ENCODE peak calls at places on chromosomes 6 and 20, in eight cellular contexts. C, R, O, D, N, B, W and S are unnamed samples.

GRCh38 chr20:38109025-38109541 is 56.0 kb downstream of the TGM2 start:
- DNase-seq in W (peak), C (peak), R (peak), B (peak), D (no peak), N (no peak), O (no peak), S (no peak)

GRCh38 chr6:132683543-132683942 is 24.6 kb upstream of the TAAR1 start:
- DNase-seq in C (peak), R (peak), O (no peak), W (no peak), B (no peak), N (no peak), D (peak), S (no peak)

GRCh38 chr6:112193111-112193510 is 61.3 kb downstream of the LAMA4 start:
- DNase-seq in W (no peak), C (no peak), N (no peak), D (no peak), R (no peak), B (no peak), O (no peak), S (no peak)

GRCh38 chr6:80319286-80319685 is 212.8 kb downstream of the BCKDHB start:
- DNase-seq in C (no peak), D (no peak), O (no peak), B (no peak), N (no peak), W (no peak), R (peak), S (no peak)

GRCh38 chr20:44089987-44090674 is 96.9 kb downstream of the JPH2 start:
- DNase-seq in W (no peak), D (peak), N (peak), O (peak), C (peak), R (peak), B (peak), S (no peak)

GRCh38 chr6:15499125-15499524 is 163.7 kb downstream of the DTNBP1 start:
- DNase-seq in O (no peak), N (no peak), B (no peak), R (no peak), D (no peak), C (no peak), W (no peak), S (no peak)

GRCh38 chr6:3281669-3282460 is 23.1 kb downstream of the PSMG4 start:
- DNase-seq in B (peak), W (peak), C (peak), N (no peak), O (no peak), R (peak), D (peak), S (no peak)

GRCh38 chr20:19654906-19655305 is 103.2 kb upstream of the RIN2 start:
- DNase-seq in W (no peak), O (no peak), C (no peak), R (no peak), D (no peak), N (no peak), B (no peak), S (no peak)

GRCh38 chr6:836276-836853 is 143.4 kb upstream of the EXOC2 start:
- DNase-seq in C (no peak), B (no peak), N (no peak), D (no peak), O (no peak), W (no peak), R (no peak), S (peak)

GRCh38 chr6:44084231-44085014 is 42.8 kb downstream of the MRPL14 start:
- DNase-seq in O (no peak), R (peak), C (peak), B (no peak), W (no peak), D (no peak), N (no peak), S (no peak)

GRCh38 chr20:49397525-49397924 is 84.9 kb downstream of the KCNB1 start:
- DNase-seq in R (peak), W (no peak), B (peak), N (no peak), C (peak), O (no peak), D (peak), S (no peak)

GRCh38 chr6:7777062-7777461 is 51.2 kb downstream of the BMP6 start:
- DNase-seq in N (no peak), O (no peak), W (no peak), B (no peak), D (no peak), C (no peak), R (no peak), S (no peak)

GRCh38 chr20:33796263-33796906 is 14.8 kb upstream of the CHMP4B start:
- DNase-seq in D (no peak), N (no peak), O (no peak), C (no peak), W (no peak), R (no peak), B (no peak), S (no peak)

GRCh38 chr20:5222919-5223634 is 93.7 kb downstream of the PROKR2 start:
- DNase-seq in D (peak), W (peak), N (peak), C (peak), O (peak), B (no peak), R (peak), S (peak)

GRCh38 chr6:80553071-80553740 is 446.7 kb downstream of the BCKDHB start:
- DNase-seq in N (no peak), R (no peak), B (no peak), O (no peak), D (no peak), W (no peak), C (peak), S (no peak)

GRCh38 chr20:56766528-56766927 is 137.4 kb downstream of the TFAP2C start:
- DNase-seq in R (no peak), W (no peak), N (no peak), O (no peak), C (no peak), B (no peak), D (no peak), S (no peak)

GRCh38 chr6:151765444-151765886 is 42.0 kb upstream of the ESR1 start:
- DNase-seq in B (peak), R (peak), C (peak), W (peak), O (peak), D (peak), N (peak), S (peak)

GRCh38 chr6:4928426-4928825 is 75.4 kb downstream of the RPP40 start:
- DNase-seq in C (peak), R (peak), W (no peak), N (peak), O (no peak), D (peak), B (no peak), S (no peak)

GRCh38 chr6:145025488-145025887 is 709.8 kb downstream of the EPM2A start:
- DNase-seq in W (no peak), O (no peak), C (no peak), B (no peak), N (no peak), R (no peak), D (no peak), S (no peak)

GRCh38 chr6:45972795-45973503 is 42.7 kb downstream of the CLIC5 start:
- DNase-seq in W (no peak), B (no peak), C (no peak), N (no peak), O (no peak), R (no peak), D (no peak), S (no peak)

GRCh38 chr6:116034327-116034726 is 26.4 kb downstream of the FRK start:
- DNase-seq in W (no peak), O (no peak), R (peak), B (no peak), C (peak), D (peak), N (no peak), S (no peak)

GRCh38 chr20:31838646-31839292 is 6.6 kb downstream of the FOXS1 start:
- DNase-seq in B (no peak), O (no peak), R (peak), D (peak), N (no peak), W (no peak), C (peak), S (no peak)

GRCh38 chr6:110338820-110339470 is 19.2 kb downstream of the METTL24 start:
- DNase-seq in R (peak), W (no peak), N (no peak), O (no peak), C (no peak), B (no peak), D (peak), S (no peak)

GRCh38 chr6:63352587-63353281 is 33.0 kb upstream of the LGSN start:
- DNase-seq in B (no peak), W (peak), O (no peak), D (peak), N (peak), R (peak), C (peak), S (no peak)

GRCh38 chr6:35725721-35726438 is 11.0 kb upstream of the ARMC12 start:
- DNase-seq in N (no peak), O (no peak), W (peak), R (peak), B (peak), D (peak), C (peak), S (no peak)

GRCh38 chr6:3825851-3826581 is 23.2 kb upstream of the FAM50B start:
- DNase-seq in B (peak), N (no peak), D (peak), W (peak), O (no peak), R (peak), C (peak), S (peak)

GRCh38 chr20:41086402-41087324 is 50.7 kb upstream of the PLCG1 start:
- DNase-seq in B (no peak), C (no peak), O (no peak), D (no peak), R (peak), W (no peak), N (no peak), S (no peak)

GRCh38 chr6:167714166-167714565 is 112.5 kb upstream of the AFDN start:
- DNase-seq in D (no peak), W (no peak), C (no peak), O (no peak), N (no peak), B (no peak), R (peak), S (no peak)

GRCh38 chr20:17614176-17614811 is 44.4 kb downstream of the DSTN start:
- DNase-seq in O (no peak), B (peak), N (no peak), C (peak), R (peak), W (peak), D (no peak), S (no peak)

GRCh38 chr6:47646689-47647088 is 51.7 kb upstream of the ADGRF4 start:
- DNase-seq in C (no peak), D (no peak), W (no peak), O (no peak), N (no peak), R (no peak), B (no peak), S (no peak)

GRCh38 chr6:87334683-87335082 is 5.6 kb upstream of the GJB7 start:
- DNase-seq in D (no peak), B (no peak), O (no peak), C (no peak), R (peak), N (no peak), W (no peak), S (no peak)

GRCh38 chr6:4640139-4640538 is 136.1 kb upstream of the CDYL start:
- DNase-seq in B (no peak), O (no peak), D (no peak), R (no peak), C (no peak), W (no peak), N (no peak), S (peak)

GRCh38 chr20:64053841-64054661 is 4.6 kb upstream of the SOX18 start:
- DNase-seq in N (no peak), R (peak), O (no peak), D (no peak), B (no peak), C (peak), W (peak), S (no peak)

GRCh38 chr20:2114560-2114959 is 12.9 kb downstream of the STK35 start:
- DNase-seq in R (no peak), B (no peak), W (no peak), N (no peak), O (no peak), D (no peak), C (no peak), S (no peak)

GRCh38 chr6:46015119-46015968 is at the start of gene CLIC5:
- DNase-seq in R (no peak), N (peak), W (no peak), B (peak), C (no peak), O (peak), D (no peak), S (no peak)

GRCh38 chr6:14182916-14183315 is 65.3 kb downstream of the CD83 start:
- DNase-seq in W (no peak), D (no peak), B (no peak), R (no peak), N (no peak), O (no peak), C (no peak), S (no peak)

GRCh38 chr6:71289039-71289801 is 609 bp downstream of the OGFRL1 start:
- DNase-seq in D (no peak), W (no peak), B (peak), R (peak), C (peak), N (peak), O (peak), S (no peak)

GRCh38 chr6:10048370-10049297 is 366.2 kb downstream of the TFAP2A start:
- DNase-seq in W (no peak), O (no peak), B (no peak), C (no peak), R (no peak), N (no peak), D (no peak), S (no peak)

DNA sequence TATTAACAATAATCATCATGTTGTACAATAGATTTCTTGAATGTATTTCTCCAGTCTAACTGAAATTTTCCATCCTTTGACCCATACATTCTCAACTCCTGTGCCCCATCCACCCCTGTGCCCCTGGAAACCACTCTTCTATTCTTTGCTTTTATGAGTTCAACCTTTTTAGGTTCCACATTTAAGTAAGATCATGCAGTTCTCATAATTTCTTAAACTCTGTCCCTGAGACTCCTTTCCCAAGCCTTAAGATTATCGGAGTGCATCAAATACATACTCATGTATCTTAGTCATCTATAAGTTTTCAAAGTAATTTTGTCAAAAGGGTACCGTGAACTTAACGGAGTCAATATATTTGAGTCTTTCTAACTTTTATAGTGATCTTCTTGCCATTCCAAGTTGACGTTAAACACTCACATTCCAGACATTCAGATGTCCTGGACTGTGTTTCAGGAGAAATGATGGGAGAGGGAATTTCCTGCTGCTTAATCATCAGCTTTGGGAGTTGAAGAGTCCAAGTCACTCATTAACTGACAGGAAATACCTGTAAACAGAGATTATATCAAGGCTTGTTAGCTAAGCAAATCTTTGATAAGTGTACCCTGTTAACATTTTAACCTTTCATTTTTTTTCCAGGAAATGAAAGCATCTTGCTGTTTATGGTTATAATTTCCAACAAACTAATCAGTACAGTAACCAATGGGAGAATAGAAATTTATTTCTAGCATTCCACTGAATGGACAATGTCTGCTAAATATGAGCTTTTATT is 73.3 kb downstream of the ADGRG6 start:
- DNase-seq in W (no peak), N (no peak), B (no peak), R (peak), C (peak), D (peak), O (no peak), S (peak)
- H3K4me3 ChIP-seq in W (no peak), N (no peak), B (no peak), R (no peak), C (no peak), D (no peak), O (no peak), S (no peak)

DNA sequence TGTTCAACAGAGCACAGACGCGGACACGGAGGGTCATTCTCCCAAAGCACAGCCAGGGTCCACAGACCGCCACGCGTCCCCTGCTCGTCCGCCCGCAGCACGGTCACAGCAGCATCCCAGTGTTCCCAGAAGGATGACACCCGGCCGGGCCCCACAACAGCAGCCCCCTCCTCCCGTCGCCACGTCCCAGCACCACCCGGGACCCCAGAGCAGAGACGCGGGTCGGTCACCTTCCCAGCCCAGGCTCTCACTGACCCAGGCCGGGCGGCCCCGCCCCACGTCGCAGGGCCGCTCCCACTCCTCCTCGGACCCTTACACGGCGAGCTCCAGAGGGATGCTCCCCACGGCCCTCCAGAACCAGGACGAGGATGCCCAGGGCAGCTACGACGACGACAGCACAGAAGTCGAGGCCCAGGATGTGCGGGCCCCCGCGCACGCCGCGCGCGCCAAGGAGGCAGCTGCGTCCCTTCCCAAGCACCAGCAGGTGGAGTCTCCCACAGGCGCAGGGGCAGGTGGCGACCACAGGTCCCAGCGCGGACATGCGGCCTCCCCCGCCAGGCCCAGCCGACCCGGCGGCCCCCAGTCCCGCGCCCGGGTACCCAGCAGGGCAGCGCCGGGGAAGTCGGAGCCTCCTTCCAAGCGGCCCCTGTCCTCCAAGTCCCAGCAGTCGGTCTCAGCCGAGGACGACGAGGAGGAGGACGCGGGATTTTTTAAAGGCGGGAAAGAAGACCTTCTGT is 64.3 kb downstream of the FNDC1 start:
- DNase-seq in D (no peak), B (no peak), R (no peak), C (no peak), O (no peak), N (no peak), W (no peak), S (no peak)
- H3K4me3 ChIP-seq in D (no peak), B (no peak), R (no peak), C (no peak), O (no peak), N (no peak), W (no peak), S (no peak)

GRCh38 chr20:54103762-54104600 is 33.6 kb upstream of the BCAS1 start:
- DNase-seq in W (no peak), B (no peak), R (no peak), N (no peak), C (no peak), D (no peak), O (no peak), S (peak)

GRCh38 chr20:54105653-54106052 is 35.3 kb upstream of the BCAS1 start:
- DNase-seq in D (no peak), O (no peak), C (no peak), N (no peak), R (peak), W (no peak), B (no peak), S (no peak)

GRCh38 chr20:54100563-54100962 is 30.2 kb upstream of the BCAS1 start:
- DNase-seq in N (no peak), W (no peak), O (no peak), B (no peak), C (no peak), R (peak), D (peak), S (no peak)

GRCh38 chr20:54102543-54102942 is 32.1 kb upstream of the BCAS1 start:
- DNase-seq in W (no peak), B (no peak), N (no peak), D (no peak), R (no peak), C (no peak), O (no peak), S (no peak)

DNA sequence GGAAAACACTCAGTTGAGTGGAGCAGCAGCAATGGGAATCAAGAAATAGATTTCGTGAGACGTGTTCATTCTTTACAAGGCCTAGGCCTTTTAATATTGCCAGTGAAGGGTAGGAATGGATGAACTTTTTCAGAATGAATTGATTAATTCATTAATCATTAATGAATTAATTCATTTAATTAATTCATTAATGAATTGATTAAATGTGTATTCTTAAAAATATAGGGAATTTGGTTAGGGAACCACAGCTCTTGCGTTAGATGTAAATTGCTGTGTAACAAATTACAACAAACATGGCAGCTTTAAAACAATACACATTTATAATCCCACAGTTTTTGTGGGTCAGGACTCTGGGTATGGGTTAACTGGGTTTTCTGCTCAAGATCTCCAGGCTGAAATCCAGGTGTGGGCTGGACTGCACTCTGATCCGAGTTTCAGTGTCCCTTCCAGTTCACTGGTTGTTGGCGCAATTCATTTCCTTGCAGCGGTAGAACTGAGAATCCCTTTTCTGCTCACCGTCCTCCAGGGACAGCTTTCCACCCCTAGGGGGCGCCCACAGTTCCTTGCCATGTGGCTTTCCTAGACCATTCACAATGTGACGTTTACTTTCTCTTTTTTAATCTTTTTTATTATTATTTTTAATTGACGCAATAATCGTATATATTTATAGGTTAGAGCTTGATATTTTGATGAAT is 32.8 kb upstream of the BCAS1 start:
- DNase-seq in D (peak), N (peak), W (peak), O (peak), B (peak), R (peak), C (peak), S (peak)
- H3K4me3 ChIP-seq in D (no peak), N (no peak), W (no peak), O (no peak), B (no peak), R (no peak), C (no peak), S (no peak)

GRCh38 chr6:56804996-56805395 is 149.9 kb upstream of the BEND6 start:
- DNase-seq in B (no peak), N (no peak), R (peak), C (peak), D (peak), O (no peak), W (no peak), S (no peak)
- H3K4me3 ChIP-seq in B (no peak), N (no peak), R (no peak), C (no peak), D (no peak), O (no peak), W (no peak), S (no peak)

GRCh38 chr6:139164001-139164400 is 29.1 kb downstream of the HECA start:
- DNase-seq in N (no peak), W (no peak), D (no peak), O (no peak), B (no peak), R (no peak), C (no peak), S (no peak)
- H3K4me3 ChIP-seq in N (no peak), W (no peak), D (no peak), O (peak), B (no peak), R (no peak), C (no peak), S (no peak)

GRCh38 chr6:162249907-162250642 is 477.5 kb downstream of the PRKN start:
- DNase-seq in N (no peak), B (no peak), O (no peak), W (no peak), D (no peak), R (no peak), C (no peak), S (peak)
- H3K4me3 ChIP-seq in N (no peak), B (no peak), O (no peak), W (no peak), D (no peak), R (no peak), C (no peak), S (peak)